ENCODE peak calls at places on chromosomes 3 and 15, in seven cellular contexts. C is esophagus squamous epithelium, E is testis, B is tibial nerve, Z is GM12878, D is heart left ventricle, W is transverse colon. I is an unnamed sample. For H3K4me1 and H3K27me3, the result is how much of the 10 kb centered on the place peaks cover.

GRCh38 chr3:39220551-39221530 is 28.4 kb upstream of the XIRP1 start:
- DNase-seq in Z (peak), C (no peak), D (no peak), W (no peak), B (no peak), E (no peak), I (no peak)

GRCh38 chr3:150133293-150133692 is 162.6 kb upstream of the PFN2 start:
- DNase-seq in C (no peak), D (no peak), Z (no peak), B (no peak), E (no peak), W (no peak), I (no peak)

GRCh38 chr3:186760141-186760813 is 23.1 kb upstream of the EIF4A2 start:
- DNase-seq in C (no peak), W (no peak), B (no peak), D (no peak), E (no peak), Z (no peak), I (no peak)

GRCh38 chr15:76327191-76328105 is 9.1 kb upstream of the ISL2 start:
- DNase-seq in B (no peak), C (no peak), Z (no peak), E (no peak), W (no peak), D (peak), I (no peak)

GRCh38 chr15:62391565-62392262 is 226.6 kb upstream of the C2CD4B start:
- DNase-seq in C (no peak), W (peak), Z (no peak), E (peak), D (peak), B (peak), I (peak)

GRCh38 chr3:148004331-148004730 is 595.2 kb downstream of the ZIC1 start:
- DNase-seq in W (no peak), B (no peak), Z (no peak), D (no peak), C (no peak), E (no peak), I (no peak)

GRCh38 chr3:139353920-139354556 is 10.2 kb downstream of the MRPS22 start:
- DNase-seq in D (no peak), E (peak), C (no peak), Z (no peak), W (no peak), B (no peak), I (no peak)

GRCh38 chr3:178483704-178484103 is 52.5 kb upstream of the KCNMB2 start:
- DNase-seq in D (no peak), W (no peak), E (no peak), B (no peak), Z (no peak), C (no peak), I (no peak)

GRCh38 chr15:78298983-78299301 is 467 bp downstream of the SKIC8 start:
- DNase-seq in Z (no peak), D (no peak), B (no peak), E (no peak), C (no peak), W (no peak), I (no peak)

GRCh38 chr3:15360786-15361493 is 28.6 kb upstream of the SH3BP5 start:
- DNase-seq in E (no peak), C (no peak), W (no peak), D (no peak), B (no peak), Z (no peak), I (no peak)

GRCh38 chr3:158058775-158059174 is 47.4 kb downstream of the SHOX2 start:
- DNase-seq in Z (no peak), E (no peak), C (no peak), B (no peak), W (no peak), D (no peak), I (no peak)

GRCh38 chr3:140176526-140176925 is 241.5 kb downstream of the CLSTN2 start:
- DNase-seq in E (no peak), C (no peak), B (no peak), W (no peak), D (no peak), Z (no peak), I (no peak)

GRCh38 chr3:114216186-114216970 is 21.0 kb downstream of the ZNF80 start:
- DNase-seq in C (no peak), Z (no peak), D (no peak), W (no peak), B (no peak), E (no peak), I (no peak)

GRCh38 chr15:68415501-68416157 is 16.3 kb downstream of the ITGA11 start:
- DNase-seq in B (no peak), D (peak), E (peak), W (no peak), Z (no peak), C (no peak), I (peak)

GRCh38 chr15:29669823-29670222 is 152.4 kb downstream of the TJP1 start:
- DNase-seq in D (no peak), W (no peak), Z (no peak), C (no peak), E (peak), B (no peak), I (no peak)

GRCh38 chr15:23529891-23530290 is 35.6 kb upstream of the MKRN3 start:
- DNase-seq in D (no peak), W (no peak), C (no peak), Z (no peak), E (no peak), B (no peak), I (no peak)

GRCh38 chr3:133531981-133532380 is 41.5 kb upstream of the CDV3 start:
- DNase-seq in D (no peak), B (no peak), C (no peak), W (no peak), Z (no peak), E (no peak), I (no peak)

GRCh38 chr3:143016321-143016972 is 15.1 kb downstream of the U2SURP start:
- DNase-seq in W (no peak), C (no peak), B (no peak), D (no peak), E (no peak), Z (no peak), I (no peak)

GRCh38 chr15:101045835-101046691 is 126.9 kb downstream of the LRRK1 start:
- DNase-seq in W (peak), B (no peak), C (no peak), E (peak), Z (no peak), D (peak), I (no peak)

GRCh38 chr3:8524249-8524648 is 22.6 kb downstream of the LMCD1 start:
- DNase-seq in D (no peak), E (no peak), Z (no peak), W (no peak), B (no peak), C (no peak), I (no peak)

GRCh38 chr15:65393091-65393490 is 15.3 kb upstream of the IGDCC3 start:
- DNase-seq in E (no peak), C (no peak), Z (no peak), B (no peak), W (no peak), D (no peak), I (no peak)

GRCh38 chr3:176416870-176417269 is 780.4 kb downstream of the TBL1XR1 start:
- DNase-seq in C (no peak), E (no peak), D (no peak), W (no peak), Z (no peak), B (no peak), I (no peak)

GRCh38 chr15:95990833-95991232 is 339.7 kb upstream of the NR2F2 start:
- DNase-seq in B (no peak), D (no peak), C (no peak), E (no peak), Z (peak), W (no peak), I (no peak)

GRCh38 chr15:79769933-79770332 is 126.9 kb downstream of the MTHFS start:
- DNase-seq in D (no peak), B (no peak), Z (no peak), E (no peak), C (no peak), W (no peak), I (no peak)

GRCh38 chr3:193980326-193980725 is 155.6 kb upstream of the HES1 start:
- DNase-seq in D (no peak), C (no peak), E (no peak), B (no peak), W (no peak), Z (no peak), I (no peak)

GRCh38 chr3:126121632-126122031 is 37.7 kb upstream of the SLC41A3 start:
- DNase-seq in W (no peak), C (no peak), E (no peak), D (no peak), Z (no peak), B (no peak), I (no peak)

GRCh38 chr3:127692501-127693335 is 20.0 kb downstream of the ABTB1 start:
- DNase-seq in E (no peak), B (no peak), Z (no peak), W (no peak), C (no peak), D (no peak), I (no peak)

GRCh38 chr3:21672303-21672702 is 78.7 kb downstream of the ZNF385D start:
- DNase-seq in B (no peak), C (no peak), E (no peak), D (no peak), Z (no peak), W (no peak), I (no peak)

GRCh38 chr3:6860911-6861330 is at the start of gene GRM7:
- DNase-seq in Z (no peak), C (no peak), B (no peak), W (no peak), E (peak), D (no peak), I (peak)

GRCh38 chr15:31102049-31102321 is 460 bp upstream of the TRPM1 start:
- DNase-seq in E (no peak), C (no peak), Z (no peak), D (no peak), B (no peak), W (no peak), I (no peak)

GRCh38 chr15:42803436-42803835 is 66.5 kb upstream of the CDAN1 start:
- DNase-seq in B (no peak), C (no peak), Z (no peak), W (no peak), D (no peak), E (no peak), I (no peak)

GRCh38 chr3:196941846-196942225 is 492 bp downstream of the NCBP2 start:
- DNase-seq in B (no peak), C (no peak), E (peak), Z (no peak), W (peak), D (peak), I (peak)

GRCh38 chr3:14332392-14332791 is 70.0 kb upstream of the SLC6A6 start:
- DNase-seq in B (no peak), Z (no peak), C (no peak), W (no peak), D (no peak), E (no peak), I (no peak)

GRCh38 chr15:52735231-52736089 is 54.7 kb downstream of the ONECUT1 start:
- DNase-seq in C (no peak), Z (peak), D (peak), B (no peak), W (peak), E (peak), I (peak)

GRCh38 chr15:45377630-45378148 is 655 bp downstream of the GATM start:
- DNase-seq in Z (no peak), W (peak), E (peak), D (peak), B (no peak), C (no peak), I (peak)

GRCh38 chr3:157905885-157906284 is 200.3 kb downstream of the SHOX2 start:
- DNase-seq in C (no peak), B (no peak), W (no peak), E (no peak), Z (no peak), D (no peak), I (no peak)

GRCh38 chr15:31226011-31226410 is 100.6 kb upstream of the KLF13 start:
- DNase-seq in Z (no peak), W (no peak), D (no peak), E (peak), C (no peak), B (no peak), I (no peak)

GRCh38 chr3:54957711-54958110 is 29.9 kb upstream of the LRTM1 start:
- DNase-seq in Z (no peak), B (no peak), C (no peak), W (no peak), E (no peak), D (no peak), I (no peak)

GRCh38 chr15:58440181-58440910 is 8.6 kb downstream of the LIPC start:
- DNase-seq in W (no peak), C (no peak), D (no peak), E (no peak), Z (no peak), B (no peak), I (peak)

GRCh38 chr15:58440922-58441321 is 9.1 kb downstream of the LIPC start:
- DNase-seq in Z (no peak), W (peak), B (no peak), D (no peak), E (no peak), C (no peak), I (no peak)

GRCh38 chr15:58442122-58442521 is 10.3 kb downstream of the LIPC start:
- DNase-seq in E (no peak), B (no peak), C (no peak), W (no peak), Z (no peak), D (no peak), I (no peak)

GRCh38 chr15:58443291-58443690 is 11.5 kb downstream of the LIPC start:
- DNase-seq in W (no peak), C (no peak), B (no peak), D (no peak), E (no peak), Z (no peak), I (no peak)

DNA sequence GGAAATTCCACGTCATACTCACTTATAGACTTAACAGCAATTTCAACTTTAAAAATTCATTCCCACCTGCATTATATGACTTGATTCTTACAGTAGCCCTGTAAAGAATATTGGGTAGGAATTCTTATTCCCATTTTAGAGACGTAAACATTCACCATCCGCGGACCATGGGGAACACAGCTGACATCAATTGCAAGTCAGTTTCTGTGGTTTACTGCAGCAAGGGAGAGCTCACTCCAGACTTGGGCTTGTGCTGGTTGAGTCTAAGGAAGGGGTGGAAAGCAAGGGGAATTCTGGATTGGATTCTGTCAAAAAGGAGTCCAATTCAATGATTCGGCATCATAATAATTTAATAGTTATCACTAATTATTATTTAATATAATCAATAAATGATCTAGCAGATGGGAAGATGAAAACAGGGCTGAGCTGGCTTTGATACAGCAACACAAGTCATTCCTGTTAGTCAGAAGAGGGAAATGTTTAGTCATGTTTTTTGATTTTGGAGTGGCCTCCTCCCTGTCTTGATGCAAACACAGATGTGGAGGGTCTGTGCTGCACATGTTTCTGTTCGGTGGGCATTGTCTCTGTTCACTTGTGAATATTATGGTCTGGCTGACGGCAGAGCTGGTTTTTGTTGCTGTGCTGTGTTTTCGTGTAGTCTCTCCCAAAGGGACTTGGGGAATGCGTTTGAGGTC is 9.7 kb downstream of the LIPC start:
- DNase-seq in E (no peak), Z (no peak), W (no peak), D (no peak), B (no peak), C (no peak), I (no peak)
- H3K4me1 ChIP-seq in E (under half), Z (under half), W (under half), D (under half), B (under half), C (under half), I (under half)

DNA sequence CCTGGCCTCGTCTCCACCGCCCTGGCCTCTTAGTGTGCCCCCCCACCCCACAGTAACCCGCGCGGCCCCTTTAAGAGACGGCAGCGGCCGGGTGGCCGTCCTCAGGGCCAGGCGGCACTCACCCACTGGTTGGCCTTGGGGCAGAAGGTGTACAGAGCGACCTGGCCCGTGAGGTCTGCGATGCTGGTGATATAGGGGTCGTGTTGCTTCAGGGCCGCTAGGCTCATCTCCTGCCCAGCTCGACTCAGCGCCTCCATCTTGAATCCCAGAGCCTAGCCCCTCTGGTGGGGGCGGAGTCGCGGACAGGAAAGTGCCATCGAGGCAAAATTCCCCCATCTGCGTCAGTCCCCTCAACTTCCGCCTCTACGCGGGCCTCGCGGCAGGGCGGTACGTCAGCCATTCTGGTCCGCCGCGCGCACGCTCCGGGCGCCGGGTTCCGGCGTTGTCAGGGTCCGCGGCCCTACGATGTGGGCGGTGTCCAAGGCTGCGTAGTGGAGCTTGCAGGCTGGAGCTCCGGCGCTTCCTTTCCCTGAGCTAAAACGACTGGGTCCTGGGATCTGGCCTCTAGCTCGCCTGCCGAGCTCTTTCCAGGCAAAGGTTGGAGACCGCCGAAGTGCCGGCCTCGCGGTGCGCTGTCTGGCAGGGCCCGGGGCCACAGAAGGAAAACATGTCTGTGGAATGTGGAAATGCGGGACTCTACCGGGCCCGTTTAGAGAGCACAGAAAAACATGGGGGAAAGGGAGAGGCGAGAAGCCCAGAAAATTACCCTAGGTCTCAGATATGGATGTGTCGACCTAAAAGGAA is at the start of gene DCP1A:
- DNase-seq in D (peak), C (peak), E (peak), W (peak), B (peak), Z (peak), I (peak)
- TF ChIP-seq POLR2A in D (peak), C (peak), E (peak), W (peak), B (peak), Z (peak), I (peak)

GRCh38 chr3:124887177-124887995 is at the start of gene ITGB5:
- DNase-seq in B (peak), Z (no peak), E (peak), C (no peak), W (peak), D (peak), I (peak)

GRCh38 chr3:124886168-124887051 is 755 bp downstream of the ITGB5 start:
- DNase-seq in D (peak), B (no peak), W (peak), E (peak), C (no peak), Z (no peak), I (peak)

GRCh38 chr3:124888482-124889441 is 1.6 kb upstream of the ITGB5 start:
- DNase-seq in D (no peak), E (no peak), C (no peak), Z (no peak), B (no peak), W (no peak), I (no peak)

GRCh38 chr3:124885466-124886167 is 1.5 kb downstream of the ITGB5 start:
- DNase-seq in W (no peak), D (no peak), C (no peak), E (no peak), B (no peak), Z (no peak), I (no peak)

DNA sequence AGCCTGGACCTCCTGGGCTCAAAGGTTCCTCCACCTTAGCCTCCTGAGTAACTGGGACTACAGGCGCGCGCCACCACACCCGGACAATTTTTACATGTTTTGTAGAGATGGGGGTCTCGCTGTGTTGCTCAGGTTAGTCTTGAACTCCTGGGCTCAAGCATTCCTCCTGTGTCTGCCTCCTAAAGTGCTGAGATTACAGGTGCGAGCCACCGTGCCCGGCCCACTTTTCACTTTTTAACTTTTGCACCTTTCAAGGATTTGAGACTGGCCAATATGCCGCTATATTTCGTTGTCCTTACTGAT is 782 bp upstream of the ITGB5 start:
- DNase-seq in Z (no peak), D (no peak), W (no peak), C (no peak), E (no peak), B (no peak), I (no peak)
- H3K27me3 ChIP-seq in Z (under half), D (under half), W (under half), C (under half), E (under half), B (under half), I (under half)

DNA sequence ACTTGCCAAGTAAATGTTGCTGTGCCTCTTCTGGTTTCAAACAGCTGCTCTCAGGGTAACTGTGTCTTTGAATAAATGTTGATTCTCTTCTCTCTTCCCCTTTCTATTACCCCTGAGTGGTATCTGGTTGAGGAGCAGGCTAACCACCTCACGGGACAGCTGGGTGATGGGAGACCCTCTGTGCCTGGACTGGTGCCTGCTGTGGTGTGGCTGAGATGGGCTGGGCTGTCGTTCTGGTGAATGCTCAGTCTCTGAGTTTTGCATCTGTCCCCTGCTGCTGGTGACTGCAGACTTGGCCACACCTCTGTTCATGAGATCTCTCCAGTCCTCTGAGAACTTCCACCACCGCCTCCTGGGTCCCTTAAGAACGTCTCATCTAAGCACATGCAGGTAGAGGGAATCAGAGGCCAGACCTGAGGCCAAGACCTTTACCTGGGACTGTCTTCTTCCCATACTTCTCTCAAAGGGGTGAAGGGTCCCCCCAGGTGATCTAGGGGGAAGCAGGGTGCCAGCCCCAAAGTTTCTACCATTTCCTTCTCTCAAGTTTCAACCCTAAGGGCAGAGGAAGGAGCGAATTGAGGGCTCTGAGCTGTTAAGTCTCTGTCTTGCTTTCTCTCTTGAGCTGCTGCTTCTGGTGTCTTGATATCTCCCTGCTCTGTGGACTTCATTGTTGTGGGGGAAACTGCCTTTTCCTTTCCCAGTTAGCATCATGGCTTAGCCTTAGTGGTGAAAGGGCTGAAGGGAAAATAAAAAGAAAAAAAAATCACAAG is 252.9 kb downstream of the EBLN2 start:
- DNase-seq in B (no peak), W (no peak), E (no peak), Z (no peak), D (no peak), C (no peak), I (no peak)
- H3K4me1 ChIP-seq in B (under half), W (under half), E (under half), Z (under half), D (under half), C (under half), I (under half)